ENCODE peak calls at places on chromosome 6, in four cellular contexts. One of them, this sample, is unnamed.

GRCh38 chr6:3013486-3013885 is 13.8 kb downstream of the NQO2 start:
- DNase-seq in HL-60: peak; percentile 93
- DNase-seq in dorsolateral prefrontal cortex: no peak
- DNase-seq in Peyer's patch: no peak
- DNase-seq in this sample: no peak

GRCh38 chr6:40369891-40370290 is 217.3 kb downstream of the LRFN2 start:
- DNase-seq in HL-60: no peak
- DNase-seq in dorsolateral prefrontal cortex: no peak
- DNase-seq in Peyer's patch: no peak
- DNase-seq in this sample: no peak

GRCh38 chr6:158831571-158831970 is 12.4 kb upstream of the EZR start:
- DNase-seq in HL-60: no peak
- DNase-seq in dorsolateral prefrontal cortex: no peak
- DNase-seq in Peyer's patch: no peak
- DNase-seq in this sample: no peak

GRCh38 chr6:45714795-45715507 is 300.7 kb downstream of the CLIC5 start:
- DNase-seq in HL-60: peak; percentile 81
- DNase-seq in dorsolateral prefrontal cortex: no peak
- DNase-seq in Peyer's patch: no peak
- DNase-seq in this sample: peak; percentile 37

GRCh38 chr6:108800510-108800909 is 47.7 kb upstream of the ARMC2 start:
- DNase-seq in HL-60: no peak
- DNase-seq in dorsolateral prefrontal cortex: peak; percentile 63
- DNase-seq in Peyer's patch: no peak
- DNase-seq in this sample: no peak

GRCh38 chr6:89122625-89123024 is 4.8 kb upstream of the SRSF12 start:
- DNase-seq in HL-60: peak; percentile 48
- DNase-seq in dorsolateral prefrontal cortex: no peak
- DNase-seq in Peyer's patch: no peak
- DNase-seq in this sample: no peak

GRCh38 chr6:87277123-87277522 is 45.3 kb upstream of the SMIM8 start:
- DNase-seq in HL-60: peak; percentile 31
- DNase-seq in dorsolateral prefrontal cortex: no peak
- DNase-seq in Peyer's patch: no peak
- DNase-seq in this sample: no peak

GRCh38 chr6:36930483-36930882 is 24.1 kb upstream of the PI16 start:
- DNase-seq in HL-60: no peak
- DNase-seq in dorsolateral prefrontal cortex: no peak
- DNase-seq in Peyer's patch: no peak
- DNase-seq in this sample: no peak

GRCh38 chr6:157106487-157106886 is 216.8 kb downstream of the TMEM242 start:
- DNase-seq in HL-60: no peak
- DNase-seq in dorsolateral prefrontal cortex: no peak
- DNase-seq in Peyer's patch: no peak
- DNase-seq in this sample: no peak

GRCh38 chr6:13235339-13235738 is 93.0 kb downstream of the TBC1D7 start:
- DNase-seq in HL-60: no peak
- DNase-seq in dorsolateral prefrontal cortex: no peak
- DNase-seq in Peyer's patch: no peak
- DNase-seq in this sample: no peak

GRCh38 chr6:93684339-93684738 is 265.0 kb upstream of the EPHA7 start:
- DNase-seq in HL-60: no peak
- DNase-seq in dorsolateral prefrontal cortex: no peak
- DNase-seq in Peyer's patch: no peak
- DNase-seq in this sample: no peak

GRCh38 chr6:122887941-122888340 is 98.9 kb downstream of the SMPDL3A start:
- DNase-seq in HL-60: no peak
- DNase-seq in dorsolateral prefrontal cortex: no peak
- DNase-seq in Peyer's patch: no peak
- DNase-seq in this sample: no peak

GRCh38 chr6:170433163-170434095 is 119.7 kb downstream of the PSMB1 start:
- DNase-seq in HL-60: no peak
- DNase-seq in dorsolateral prefrontal cortex: no peak
- DNase-seq in Peyer's patch: no peak
- DNase-seq in this sample: no peak

GRCh38 chr6:72783667-72784066 is 161.8 kb downstream of the KCNQ5 start:
- DNase-seq in HL-60: no peak
- DNase-seq in dorsolateral prefrontal cortex: no peak
- DNase-seq in Peyer's patch: no peak
- DNase-seq in this sample: no peak

GRCh38 chr6:46584586-46584985 is 68.0 kb downstream of the CYP39A1 start:
- DNase-seq in HL-60: no peak
- DNase-seq in dorsolateral prefrontal cortex: no peak
- DNase-seq in Peyer's patch: no peak
- DNase-seq in this sample: no peak

GRCh38 chr6:140623498-140623897 is 1249.0 kb upstream of the CITED2 start:
- DNase-seq in HL-60: no peak
- DNase-seq in dorsolateral prefrontal cortex: no peak
- DNase-seq in Peyer's patch: no peak
- DNase-seq in this sample: no peak

GRCh38 chr6:37549186-37549957 is 49.7 kb upstream of the CCDC167 start:
- DNase-seq in HL-60: no peak
- DNase-seq in dorsolateral prefrontal cortex: no peak
- DNase-seq in Peyer's patch: no peak
- DNase-seq in this sample: no peak

GRCh38 chr6:129748212-129748900 is 38.4 kb upstream of the ARHGAP18 start:
- DNase-seq in HL-60: no peak
- DNase-seq in dorsolateral prefrontal cortex: no peak
- DNase-seq in Peyer's patch: no peak
- DNase-seq in this sample: peak; percentile 33

GRCh38 chr6:155959898-155960297 is 504.3 kb upstream of the NOX3 start:
- DNase-seq in HL-60: no peak
- DNase-seq in dorsolateral prefrontal cortex: no peak
- DNase-seq in Peyer's patch: no peak
- DNase-seq in this sample: no peak

GRCh38 chr6:44064948-44065272 is 62.3 kb downstream of the MRPL14 start:
- DNase-seq in HL-60: no peak
- DNase-seq in dorsolateral prefrontal cortex: no peak
- DNase-seq in Peyer's patch: no peak
- DNase-seq in this sample: no peak

GRCh38 chr6:133286765-133287164 is 45.6 kb downstream of the EYA4 start:
- DNase-seq in HL-60: no peak
- DNase-seq in dorsolateral prefrontal cortex: no peak
- DNase-seq in Peyer's patch: no peak
- DNase-seq in this sample: no peak

GRCh38 chr6:111841822-111842221 is 31.4 kb downstream of the FYN start:
- DNase-seq in HL-60: peak; percentile 70
- DNase-seq in dorsolateral prefrontal cortex: no peak
- DNase-seq in Peyer's patch: no peak
- DNase-seq in this sample: peak; percentile 46

GRCh38 chr6:121314407-121315112 is 19.7 kb downstream of the TBC1D32 start:
- DNase-seq in HL-60: no peak
- DNase-seq in dorsolateral prefrontal cortex: no peak
- DNase-seq in Peyer's patch: no peak
- DNase-seq in this sample: no peak

GRCh38 chr6:29011276-29011734 is 6.2 kb upstream of the ZNF311 start:
- DNase-seq in HL-60: peak; percentile 66
- DNase-seq in dorsolateral prefrontal cortex: no peak
- DNase-seq in Peyer's patch: no peak
- DNase-seq in this sample: peak; percentile 29

GRCh38 chr6:141107562-141108160 is 1025.1 kb upstream of the GJE1 start:
- DNase-seq in HL-60: no peak
- DNase-seq in dorsolateral prefrontal cortex: no peak
- DNase-seq in Peyer's patch: no peak
- DNase-seq in this sample: no peak

GRCh38 chr6:125812394-125813231 is 21.9 kb downstream of the NCOA7 start:
- DNase-seq in HL-60: no peak
- DNase-seq in dorsolateral prefrontal cortex: no peak
- DNase-seq in Peyer's patch: no peak
- DNase-seq in this sample: no peak

GRCh38 chr6:31958412-31958740 is 395 bp downstream of the NELFE start:
- DNase-seq in HL-60: no peak
- DNase-seq in dorsolateral prefrontal cortex: no peak
- DNase-seq in Peyer's patch: no peak
- DNase-seq in this sample: no peak

GRCh38 chr6:24223131-24223715 is 97.2 kb downstream of the NRSN1 start:
- DNase-seq in HL-60: no peak
- DNase-seq in dorsolateral prefrontal cortex: no peak
- DNase-seq in Peyer's patch: no peak
- DNase-seq in this sample: no peak

GRCh38 chr6:3965071-3965718 is 113.7 kb downstream of the FAM217A start:
- DNase-seq in HL-60: no peak
- DNase-seq in dorsolateral prefrontal cortex: no peak
- DNase-seq in Peyer's patch: no peak
- DNase-seq in this sample: no peak

GRCh38 chr6:43455034-43455747 is at the start of gene DLK2:
- DNase-seq in HL-60: no peak
- DNase-seq in dorsolateral prefrontal cortex: no peak
- DNase-seq in Peyer's patch: no peak
- DNase-seq in this sample: peak; percentile 40

GRCh38 chr6:155247618-155248017 is 16.2 kb upstream of the CLDN20 start:
- DNase-seq in HL-60: no peak
- DNase-seq in dorsolateral prefrontal cortex: no peak
- DNase-seq in Peyer's patch: no peak
- DNase-seq in this sample: no peak

GRCh38 chr6:31114540-31114876 is at the start of gene PSORS1C1:
- DNase-seq in HL-60: no peak
- DNase-seq in dorsolateral prefrontal cortex: peak; percentile 88
- DNase-seq in Peyer's patch: peak; percentile 84
- DNase-seq in this sample: no peak

GRCh38 chr6:100664274-100665040 is 199.7 kb upstream of the SIM1 start:
- DNase-seq in HL-60: no peak
- DNase-seq in dorsolateral prefrontal cortex: no peak
- DNase-seq in Peyer's patch: no peak
- DNase-seq in this sample: no peak

GRCh38 chr6:50608421-50608820 is 104.9 kb upstream of the TFAP2D start:
- DNase-seq in HL-60: no peak
- DNase-seq in dorsolateral prefrontal cortex: no peak
- DNase-seq in Peyer's patch: no peak
- DNase-seq in this sample: no peak

GRCh38 chr6:50610562-50610961 is 102.8 kb upstream of the TFAP2D start:
- DNase-seq in HL-60: no peak
- DNase-seq in dorsolateral prefrontal cortex: no peak
- DNase-seq in Peyer's patch: no peak
- DNase-seq in this sample: no peak
- TF ChIP-seq CTCF in HL-60: no peak
- TF ChIP-seq CTCF in dorsolateral prefrontal cortex: no peak
- TF ChIP-seq CTCF in Peyer's patch: no peak
- TF ChIP-seq CTCF in this sample: no peak

DNA sequence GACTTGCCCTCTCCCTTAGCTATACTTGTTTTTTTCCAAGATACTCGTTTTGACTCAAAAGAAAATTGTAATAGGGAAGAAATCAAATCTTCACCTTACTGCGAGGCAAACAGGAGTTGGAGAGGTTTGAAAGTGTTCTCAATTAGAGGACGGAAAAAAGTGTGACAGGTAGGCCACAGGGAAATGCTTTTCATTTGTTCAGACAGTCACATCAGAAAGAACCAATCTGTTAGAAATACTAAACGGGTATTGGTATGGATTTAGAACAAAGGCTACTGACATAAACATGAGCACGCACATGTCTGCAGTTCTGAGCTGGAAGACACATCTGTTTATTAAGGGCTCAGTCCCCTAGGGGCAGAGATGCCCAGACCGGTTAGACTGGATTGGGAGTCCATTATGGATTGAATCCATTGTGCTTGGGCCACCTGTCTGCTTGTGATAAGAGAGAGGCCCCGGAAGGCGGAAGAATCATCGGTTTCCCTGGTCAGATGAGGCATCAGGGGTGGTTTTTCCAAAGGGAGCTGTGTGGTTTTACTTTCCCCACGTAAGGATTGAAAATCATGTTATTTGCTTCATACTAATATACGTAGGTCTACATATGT is 220.9 kb upstream of the MYLIP start:
- DNase-seq in HL-60: no peak
- DNase-seq in dorsolateral prefrontal cortex: no peak
- DNase-seq in Peyer's patch: no peak
- DNase-seq in this sample: no peak
- H3K27ac ChIP-seq in HL-60: peak overlapping the region; percentile 6
- H3K27ac ChIP-seq in dorsolateral prefrontal cortex: no peak overlapping the region
- H3K27ac ChIP-seq in Peyer's patch: no peak overlapping the region
- H3K27ac ChIP-seq in this sample: no peak overlapping the region

DNA sequence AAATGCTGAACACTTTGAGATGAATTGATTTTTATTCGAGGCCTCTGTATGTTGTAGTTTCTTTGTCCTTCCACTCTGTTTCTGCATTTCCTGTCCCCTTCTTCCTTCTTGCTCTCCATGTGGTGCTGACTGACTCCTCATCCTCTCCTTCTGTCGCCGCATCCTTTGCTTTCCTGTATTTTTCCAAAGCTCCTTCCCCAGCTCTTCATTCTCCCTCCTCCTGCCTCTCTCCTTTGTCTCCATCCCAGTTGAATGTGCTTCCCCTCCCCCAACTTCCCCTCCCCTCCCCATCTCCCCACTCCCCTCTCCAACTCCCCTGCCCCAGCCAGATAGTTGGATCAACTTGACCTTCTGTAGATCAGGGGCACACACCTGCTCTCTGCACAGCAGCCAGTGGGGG is 2.6 kb upstream of the KCNK5 start:
- DNase-seq in HL-60: no peak
- DNase-seq in dorsolateral prefrontal cortex: no peak
- DNase-seq in Peyer's patch: no peak
- DNase-seq in this sample: no peak
- H3K27me3 ChIP-seq in HL-60: no peaks in the 10 kb centered on the region
- H3K27me3 ChIP-seq in dorsolateral prefrontal cortex: peaks cover 13% of the 10 kb centered on the region
- H3K27me3 ChIP-seq in Peyer's patch: no peaks in the 10 kb centered on the region
- H3K27me3 ChIP-seq in this sample: peaks cover 6% of the 10 kb centered on the region

GRCh38 chr6:168413856-168414255 is 27.1 kb upstream of the SMOC2 start:
- DNase-seq in HL-60: no peak
- DNase-seq in dorsolateral prefrontal cortex: no peak
- DNase-seq in Peyer's patch: no peak
- DNase-seq in this sample: no peak
- TF ChIP-seq CTCF in HL-60: no peak
- TF ChIP-seq CTCF in dorsolateral prefrontal cortex: no peak
- TF ChIP-seq CTCF in Peyer's patch: no peak
- TF ChIP-seq CTCF in this sample: no peak

GRCh38 chr6:55729665-55730064 is 145.7 kb downstream of the BMP5 start:
- DNase-seq in HL-60: no peak
- DNase-seq in dorsolateral prefrontal cortex: no peak
- DNase-seq in Peyer's patch: no peak
- DNase-seq in this sample: no peak

DNA sequence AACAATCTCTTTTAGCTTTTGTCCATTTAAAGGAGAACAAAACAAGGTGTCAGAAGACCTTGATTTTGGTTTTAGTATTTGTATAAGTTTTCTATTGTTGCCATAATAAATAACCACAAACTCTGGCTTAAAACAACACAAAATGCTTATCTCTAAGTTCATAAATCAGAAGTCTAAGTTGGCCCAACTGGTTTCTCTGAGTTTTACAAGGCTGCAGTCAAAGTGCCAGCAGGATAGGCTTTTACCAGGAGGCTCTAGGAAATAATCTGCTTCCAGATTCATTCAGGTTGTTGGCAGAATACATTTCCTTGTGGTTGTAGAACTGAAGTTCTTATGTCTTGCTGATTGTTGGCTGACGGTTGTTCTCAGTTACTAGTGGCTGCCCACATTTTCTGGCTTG is 147.2 kb upstream of the HMGCLL1 start:
- DNase-seq in HL-60: no peak
- DNase-seq in dorsolateral prefrontal cortex: no peak
- DNase-seq in Peyer's patch: no peak
- DNase-seq in this sample: no peak
- H3K27ac ChIP-seq in HL-60: no peak overlapping the region
- H3K27ac ChIP-seq in dorsolateral prefrontal cortex: no peak overlapping the region
- H3K27ac ChIP-seq in Peyer's patch: no peak overlapping the region
- H3K27ac ChIP-seq in this sample: no peak overlapping the region

GRCh38 chr6:85416766-85417165 is 33.1 kb upstream of the NT5E start:
- DNase-seq in HL-60: no peak
- DNase-seq in dorsolateral prefrontal cortex: no peak
- DNase-seq in Peyer's patch: no peak
- DNase-seq in this sample: no peak
- H3K27me3 ChIP-seq in HL-60: no peaks in the 10 kb centered on the region
- H3K27me3 ChIP-seq in dorsolateral prefrontal cortex: no peaks in the 10 kb centered on the region
- H3K27me3 ChIP-seq in Peyer's patch: no peaks in the 10 kb centered on the region
- H3K27me3 ChIP-seq in this sample: peaks cover 3% of the 10 kb centered on the region

This sample was measured in CD4-positive, alpha-beta T cell.